ENCODE peak calls at places on chromosomes 1 and 21, in ten cellular contexts. V is testis; P is bronchial epithelial cell; X is pancreas; N is EH; B is body of pancreas; H is GM12892; G is non-pigmented ciliary epithelial cell; D is activated CD4-positive, CD25-positive, alpha-beta regulatory T cell treated with anti-CD3 and anti-CD28 coated beads, Interleukin-2, amount 50 U/mL, for 72 hours; A is posterior vena cava. U is an unnamed sample.

GRCh38 chr1:150578278-150579109 is 916 bp downstream of the MCL1 start:
- DNase-seq in V (peak), P (peak), X (peak), N (peak), B (peak), H (no peak), G (peak), D (peak), A (peak), U (no peak)

GRCh38 chr1:8133657-8134430 is 107.7 kb upstream of the ERRFI1 start:
- DNase-seq in V (peak), P (peak), X (no peak), N (peak), B (peak), H (no peak), G (peak), D (no peak), A (peak), U (no peak)

GRCh38 chr1:193417420-193417819 is 231.0 kb upstream of the B3GALT2 start:
- DNase-seq in V (no peak), P (peak), X (no peak), N (peak), B (no peak), H (no peak), G (no peak), D (no peak), A (no peak), U (no peak)

GRCh38 chr1:229119161-229119560 is 151.8 kb upstream of the RAB4A start:
- DNase-seq in V (no peak), P (peak), X (no peak), N (no peak), B (peak), H (no peak), G (no peak), D (no peak), A (no peak), U (no peak)

GRCh38 chr1:13965770-13966398 is 265.9 kb downstream of the PRDM2 start:
- DNase-seq in V (peak), P (peak), X (no peak), N (peak), B (peak), H (no peak), G (peak), D (no peak), A (no peak), U (peak)

GRCh38 chr1:230861970-230862595 is 6.2 kb downstream of the C1orf198 start:
- DNase-seq in V (no peak), P (peak), X (no peak), N (no peak), B (no peak), H (no peak), G (peak), D (no peak), A (no peak), U (no peak)

GRCh38 chr1:154757149-154757548 is 112.9 kb downstream of the KCNN3 start:
- DNase-seq in V (peak), P (no peak), X (no peak), N (no peak), B (no peak), H (no peak), G (no peak), D (no peak), A (peak), U (no peak)

GRCh38 chr1:192506741-192507155 is 68.8 kb upstream of the RGS1 start:
- DNase-seq in V (no peak), P (no peak), X (no peak), N (peak), B (no peak), H (peak), G (no peak), D (no peak), A (no peak), U (no peak)

GRCh38 chr1:85806236-85806965 is 98.2 kb upstream of the ZNHIT6 start:
- DNase-seq in V (no peak), P (no peak), X (no peak), N (no peak), B (no peak), H (no peak), G (no peak), D (no peak), A (no peak), U (no peak)

GRCh38 chr1:210342986-210343780 is 14.5 kb downstream of the HHAT start:
- DNase-seq in V (no peak), P (no peak), X (no peak), N (peak), B (no peak), H (no peak), G (no peak), D (no peak), A (no peak), U (no peak)

GRCh38 chr1:34460193-34460592 is 283.5 kb downstream of the C1orf94 start:
- DNase-seq in V (peak), P (peak), X (no peak), N (peak), B (peak), H (peak), G (no peak), D (peak), A (no peak), U (peak)

GRCh38 chr1:48943393-48943792 is 166.7 kb upstream of the BEND5 start:
- DNase-seq in V (peak), P (peak), X (no peak), N (peak), B (no peak), H (no peak), G (no peak), D (no peak), A (no peak), U (no peak)

GRCh38 chr1:203177471-203178039 is 1.9 kb upstream of the MYBPH start:
- DNase-seq in V (no peak), P (peak), X (no peak), N (peak), B (no peak), H (no peak), G (no peak), D (no peak), A (peak), U (no peak)

GRCh38 chr1:74505133-74505532 is 7.3 kb downstream of the LRRC53 start:
- DNase-seq in V (no peak), P (no peak), X (no peak), N (no peak), B (no peak), H (no peak), G (no peak), D (no peak), A (no peak), U (no peak)

GRCh38 chr1:88847618-88848017 is 43.7 kb downstream of the GTF2B start:
- DNase-seq in V (no peak), P (no peak), X (no peak), N (peak), B (no peak), H (no peak), G (no peak), D (no peak), A (no peak), U (no peak)

GRCh38 chr1:216666431-216666830 is 56.8 kb downstream of the ESRRG start:
- DNase-seq in V (no peak), P (no peak), X (no peak), N (no peak), B (no peak), H (no peak), G (no peak), D (no peak), A (no peak), U (no peak)

GRCh38 chr21:45950740-45951515 is 30.6 kb upstream of the COL6A1 start:
- DNase-seq in V (peak), P (no peak), X (peak), N (peak), B (peak), H (no peak), G (no peak), D (no peak), A (no peak), U (no peak)

U was measured in hippocampal formation.